ENCODE peak calls at places on chromosomes 4 and X, in five cellular contexts. R is NCI-H510A; F is NCI-H2029 treated with DMSO at 0.1 percent for 48 hours; E is CD8-positive, alpha-beta T cell; I is SJSA1. L is an unnamed sample.

GRCh38 chr4:8818063-8818881 is 53.4 kb downstream of the HMX1 start:
- DNase-seq in R (no peak), F (no peak), E (peak), I (peak), L (no peak)

GRCh38 chr4:80201326-80202151 is 4.2 kb downstream of the PRDM8 start:
- DNase-seq in R (no peak), F (no peak), E (peak), I (peak), L (no peak)

GRCh38 chr4:99690990-99691389 is 33.4 kb upstream of the C4orf54 start:
- DNase-seq in R (no peak), F (no peak), E (no peak), I (no peak), L (no peak)

GRCh38 chrX:13471269-13471668 is 98.1 kb upstream of the EGFL6 start:
- DNase-seq in R (no peak), F (no peak), E (no peak), I (no peak), L (no peak)

GRCh38 chrX:15737188-15737956 is 698 bp upstream of the CA5B start:
- DNase-seq in R (no peak), F (no peak), E (no peak), I (no peak), L (no peak)

GRCh38 chr4:154132406-154132805 is 343.5 kb upstream of the SFRP2 start:
- DNase-seq in R (no peak), F (no peak), E (no peak), I (no peak), L (no peak)

GRCh38 chr4:81194286-81194685 is 20.7 kb downstream of the PRKG2 start:
- DNase-seq in R (no peak), F (no peak), E (no peak), I (no peak), L (no peak)

GRCh38 chr4:186074189-186074588 is 5.2 kb downstream of the TLR3 start:
- DNase-seq in R (no peak), F (no peak), E (no peak), I (no peak), L (no peak)

GRCh38 chr4:85787133-85787532 is 312.2 kb downstream of the ARHGAP24 start:
- DNase-seq in R (no peak), F (no peak), E (no peak), I (no peak), L (no peak)

GRCh38 chrX:40094041-40094899 is 3.5 kb downstream of the BCOR start:
- DNase-seq in R (no peak), F (no peak), E (peak), I (peak), L (no peak)

GRCh38 chr4:171983935-171984805 is 171.0 kb downstream of the GALNTL6 start:
- DNase-seq in R (no peak), F (no peak), E (no peak), I (peak), L (no peak)

GRCh38 chr4:5980436-5981155 is 37.6 kb downstream of the C4orf50 start:
- DNase-seq in R (no peak), F (no peak), E (no peak), I (no peak), L (peak)

GRCh38 chr4:152676052-152676854 is 3.5 kb downstream of the TMEM154 start:
- DNase-seq in R (no peak), F (no peak), E (no peak), I (no peak), L (no peak)